ENCODE peak calls at places on chromosomes 4 and X, in five cellular contexts. Q is fibroblast of lung, M is EL, H is NCI-H1694, S is endodermal cell. I is an unnamed sample.

GRCh38 chr4:107094976-107095375 is 58.9 kb upstream of the DKK2 start:
- DNase-seq in Q (no peak), M (no peak), H (no peak), S (no peak), I (no peak)

GRCh38 chr4:111283066-111283677 is 660.3 kb upstream of the PITX2 start:
- DNase-seq in Q (peak; percentile 53), M (peak; percentile 62), H (peak; percentile 13), S (peak; percentile 89), I (peak; percentile 7)

GRCh38 chr4:82833696-82834313 is 35.2 kb upstream of the SCD5 start:
- DNase-seq in Q (peak; percentile 86), M (peak; percentile 85), H (no peak), S (no peak), I (no peak)

GRCh38 chr4:8656711-8657380 is 64.3 kb downstream of the CPZ start:
- DNase-seq in Q (no peak), M (no peak), H (no peak), S (peak; percentile 26), I (no peak)

GRCh38 chrX:106378616-106379015 is 210.5 kb downstream of the PWWP3B start:
- DNase-seq in Q (no peak), M (no peak), H (no peak), S (no peak), I (no peak)

GRCh38 chr4:159060161-159060560 is 42.7 kb upstream of the RAPGEF2 start:
- DNase-seq in Q (no peak), M (no peak), H (no peak), S (no peak), I (no peak)

GRCh38 chrX:154353172-154353843 is 21.1 kb downstream of the FLNA start:
- DNase-seq in Q (no peak), M (peak; percentile 1), H (no peak), S (no peak), I (no peak)

GRCh38 chr4:25843340-25844097 is 19.3 kb downstream of the SEL1L3 start:
- DNase-seq in Q (no peak), M (no peak), H (no peak), S (no peak), I (no peak)